ENCODE peak calls at places on chromosomes 5 and 9, in four cellular contexts. One of them, this sample, is unnamed.

GRCh38 chr5:65041296-65042158 is 272.8 kb downstream of the CWC27 start:
- DNase-seq in sigmoid colon: no peak
- DNase-seq in transverse colon: no peak
- DNase-seq in stomach: no peak
- DNase-seq in this sample: no peak

GRCh38 chr5:151250346-151251000 is 2.5 kb upstream of the GM2A start:
- DNase-seq in sigmoid colon: no peak
- DNase-seq in transverse colon: no peak
- DNase-seq in stomach: no peak
- DNase-seq in this sample: no peak

GRCh38 chr5:118903010-118903409 is 85.3 kb downstream of the DTWD2 start:
- DNase-seq in sigmoid colon: no peak
- DNase-seq in transverse colon: no peak
- DNase-seq in stomach: no peak
- DNase-seq in this sample: no peak

GRCh38 chr5:115586525-115587146 is 15.6 kb downstream of the TICAM2 start:
- DNase-seq in sigmoid colon: no peak
- DNase-seq in transverse colon: no peak
- DNase-seq in stomach: no peak
- DNase-seq in this sample: no peak

GRCh38 chr9:78694950-78695349 is 398.0 kb downstream of the PSAT1 start:
- DNase-seq in sigmoid colon: no peak
- DNase-seq in transverse colon: no peak
- DNase-seq in stomach: no peak
- DNase-seq in this sample: no peak

GRCh38 chr5:117803533-117803932 is 1184.8 kb downstream of the DTWD2 start:
- DNase-seq in sigmoid colon: no peak
- DNase-seq in transverse colon: no peak
- DNase-seq in stomach: no peak
- DNase-seq in this sample: no peak

GRCh38 chr9:82923410-82924242 is 139.3 kb downstream of the RASEF start:
- DNase-seq in sigmoid colon: no peak
- DNase-seq in transverse colon: no peak
- DNase-seq in stomach: no peak
- DNase-seq in this sample: no peak

GRCh38 chr9:68740561-68740960 is 35.5 kb downstream of the PIP5K1B start:
- DNase-seq in sigmoid colon: no peak
- DNase-seq in transverse colon: peak; percentile 77
- DNase-seq in stomach: peak; percentile 44
- DNase-seq in this sample: no peak

GRCh38 chr9:33211695-33212393 is 28.1 kb upstream of the SPINK4 start:
- DNase-seq in sigmoid colon: peak; percentile 59
- DNase-seq in transverse colon: peak; percentile 62
- DNase-seq in stomach: no peak
- DNase-seq in this sample: no peak

GRCh38 chr9:14358523-14358922 is 44.6 kb upstream of the NFIB start:
- DNase-seq in sigmoid colon: no peak
- DNase-seq in transverse colon: no peak
- DNase-seq in stomach: no peak
- DNase-seq in this sample: no peak

GRCh38 chr9:116941266-116941665 is 254.2 kb downstream of the TRIM32 start:
- DNase-seq in sigmoid colon: no peak
- DNase-seq in transverse colon: no peak
- DNase-seq in stomach: no peak
- DNase-seq in this sample: no peak

GRCh38 chr9:116940614-116941215 is 253.6 kb downstream of the TRIM32 start:
- DNase-seq in sigmoid colon: no peak
- DNase-seq in transverse colon: no peak
- DNase-seq in stomach: no peak
- DNase-seq in this sample: no peak

GRCh38 chr9:116939161-116939560 is 252.1 kb downstream of the TRIM32 start:
- DNase-seq in sigmoid colon: no peak
- DNase-seq in transverse colon: no peak
- DNase-seq in stomach: no peak
- DNase-seq in this sample: no peak

GRCh38 chr9:116937361-116937760 is 250.3 kb downstream of the TRIM32 start:
- DNase-seq in sigmoid colon: no peak
- DNase-seq in transverse colon: no peak
- DNase-seq in stomach: no peak
- DNase-seq in this sample: no peak

DNA sequence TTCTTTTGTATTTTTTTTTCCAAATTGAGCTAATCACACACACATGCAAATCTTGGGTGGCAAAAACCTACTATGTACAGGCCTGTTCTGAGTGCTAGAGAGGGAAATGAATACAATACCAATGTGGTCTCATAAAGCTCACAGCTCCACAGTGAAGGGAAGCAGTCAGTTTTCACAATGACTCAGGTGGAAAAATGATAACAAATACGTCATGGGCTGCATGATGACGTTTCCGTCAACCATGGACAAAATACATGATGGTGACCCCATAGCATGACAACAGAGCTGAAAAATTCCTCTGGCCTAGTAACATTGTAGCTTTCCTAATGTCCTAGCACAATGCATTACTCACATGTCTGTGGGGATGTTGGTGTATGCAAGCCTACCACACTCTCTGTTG is 252.5 kb downstream of the TRIM32 start:
- DNase-seq in sigmoid colon: no peak
- DNase-seq in transverse colon: no peak
- DNase-seq in stomach: no peak
- DNase-seq in this sample: no peak
- TF ChIP-seq EP300 in sigmoid colon: no peak
- TF ChIP-seq EP300 in transverse colon: no peak
- TF ChIP-seq EP300 in stomach: no peak
- TF ChIP-seq EP300 in this sample: no peak

GRCh38 chr5:60529001-60529400 is 171.0 kb downstream of the DEPDC1B start:
- DNase-seq in sigmoid colon: no peak
- DNase-seq in transverse colon: no peak
- DNase-seq in stomach: no peak
- DNase-seq in this sample: no peak
- TF ChIP-seq EP300 in sigmoid colon: no peak
- TF ChIP-seq EP300 in transverse colon: peak; percentile 16
- TF ChIP-seq EP300 in stomach: no peak
- TF ChIP-seq EP300 in this sample: no peak

GRCh38 chr5:75612211-75612579 is 942 bp downstream of the ANKDD1B start:
- DNase-seq in sigmoid colon: no peak
- DNase-seq in transverse colon: no peak
- DNase-seq in stomach: no peak
- DNase-seq in this sample: no peak

GRCh38 chr5:75614165-75614564 is 2.9 kb downstream of the ANKDD1B start:
- DNase-seq in sigmoid colon: no peak
- DNase-seq in transverse colon: no peak
- DNase-seq in stomach: no peak
- DNase-seq in this sample: no peak

GRCh38 chr5:75611324-75612210 is at the start of gene ANKDD1B:
- DNase-seq in sigmoid colon: peak; percentile 70
- DNase-seq in transverse colon: peak; percentile 34
- DNase-seq in stomach: peak; percentile 38
- DNase-seq in this sample: no peak

GRCh38 chr5:75608886-75609285 is 2.4 kb upstream of the ANKDD1B start:
- DNase-seq in sigmoid colon: no peak
- DNase-seq in transverse colon: no peak
- DNase-seq in stomach: no peak
- DNase-seq in this sample: no peak

DNA sequence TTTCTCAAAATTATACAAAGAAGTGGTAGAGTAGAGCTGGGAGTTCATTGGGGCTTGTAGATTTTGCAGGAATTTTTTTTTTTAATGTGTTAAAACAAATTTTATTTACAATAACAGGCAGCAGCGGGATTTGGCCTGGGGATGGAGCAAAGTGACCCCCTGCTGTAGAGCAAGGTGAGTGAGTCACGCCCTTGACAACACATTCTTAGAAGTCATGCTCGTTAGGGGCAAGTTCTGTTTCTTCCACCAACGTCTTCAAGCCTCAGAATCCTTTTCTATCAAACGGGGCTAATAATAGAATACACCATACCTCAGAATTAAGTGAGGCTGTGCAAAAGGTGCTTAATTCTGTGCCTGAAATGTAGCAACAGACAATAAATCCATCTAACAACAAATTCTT is 1.1 kb upstream of the ANKDD1B start:
- DNase-seq in sigmoid colon: no peak
- DNase-seq in transverse colon: no peak
- DNase-seq in stomach: no peak
- DNase-seq in this sample: no peak
- TF ChIP-seq EP300 in sigmoid colon: no peak
- TF ChIP-seq EP300 in transverse colon: no peak
- TF ChIP-seq EP300 in stomach: no peak
- TF ChIP-seq EP300 in this sample: no peak

GRCh38 chr9:114559830-114560520 is 27.6 kb upstream of the ATP6V1G1 start:
- DNase-seq in sigmoid colon: no peak
- DNase-seq in transverse colon: no peak
- DNase-seq in stomach: no peak
- DNase-seq in this sample: no peak
- TF ChIP-seq EP300 in sigmoid colon: no peak
- TF ChIP-seq EP300 in transverse colon: no peak
- TF ChIP-seq EP300 in stomach: no peak
- TF ChIP-seq EP300 in this sample: no peak

GRCh38 chr9:113205449-113206247 is 15.4 kb downstream of the FKBP15 start:
- DNase-seq in sigmoid colon: no peak
- DNase-seq in transverse colon: no peak
- DNase-seq in stomach: no peak
- DNase-seq in this sample: no peak

GRCh38 chr9:113199683-113200329 is 21.3 kb downstream of the FKBP15 start:
- DNase-seq in sigmoid colon: no peak
- DNase-seq in transverse colon: no peak
- DNase-seq in stomach: no peak
- DNase-seq in this sample: no peak
- TF ChIP-seq EP300 in sigmoid colon: no peak
- TF ChIP-seq EP300 in transverse colon: no peak
- TF ChIP-seq EP300 in stomach: no peak
- TF ChIP-seq EP300 in this sample: no peak

DNA sequence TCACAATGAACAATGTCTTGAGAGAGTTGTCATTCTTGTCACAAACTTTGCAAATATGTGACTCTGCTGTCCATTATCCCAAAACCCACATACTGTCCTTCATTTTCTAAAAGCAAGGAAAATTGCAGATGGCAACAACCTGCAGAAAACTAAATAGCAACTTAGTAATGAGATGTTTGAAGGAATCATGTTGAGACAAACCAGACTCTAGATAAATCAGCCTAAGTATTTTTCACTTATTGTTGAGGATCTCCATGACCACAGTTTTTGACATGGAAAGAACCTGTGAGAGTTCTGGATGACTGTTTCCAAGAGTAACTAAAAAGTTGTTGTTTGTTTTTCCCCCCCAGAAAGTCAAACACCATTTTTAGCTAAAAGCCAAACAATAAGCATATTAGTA is 535.2 kb upstream of the ZNF608 start:
- DNase-seq in sigmoid colon: no peak
- DNase-seq in transverse colon: no peak
- DNase-seq in stomach: no peak
- DNase-seq in this sample: no peak
- TF ChIP-seq EP300 in sigmoid colon: no peak
- TF ChIP-seq EP300 in transverse colon: no peak
- TF ChIP-seq EP300 in stomach: no peak
- TF ChIP-seq EP300 in this sample: no peak

DNA sequence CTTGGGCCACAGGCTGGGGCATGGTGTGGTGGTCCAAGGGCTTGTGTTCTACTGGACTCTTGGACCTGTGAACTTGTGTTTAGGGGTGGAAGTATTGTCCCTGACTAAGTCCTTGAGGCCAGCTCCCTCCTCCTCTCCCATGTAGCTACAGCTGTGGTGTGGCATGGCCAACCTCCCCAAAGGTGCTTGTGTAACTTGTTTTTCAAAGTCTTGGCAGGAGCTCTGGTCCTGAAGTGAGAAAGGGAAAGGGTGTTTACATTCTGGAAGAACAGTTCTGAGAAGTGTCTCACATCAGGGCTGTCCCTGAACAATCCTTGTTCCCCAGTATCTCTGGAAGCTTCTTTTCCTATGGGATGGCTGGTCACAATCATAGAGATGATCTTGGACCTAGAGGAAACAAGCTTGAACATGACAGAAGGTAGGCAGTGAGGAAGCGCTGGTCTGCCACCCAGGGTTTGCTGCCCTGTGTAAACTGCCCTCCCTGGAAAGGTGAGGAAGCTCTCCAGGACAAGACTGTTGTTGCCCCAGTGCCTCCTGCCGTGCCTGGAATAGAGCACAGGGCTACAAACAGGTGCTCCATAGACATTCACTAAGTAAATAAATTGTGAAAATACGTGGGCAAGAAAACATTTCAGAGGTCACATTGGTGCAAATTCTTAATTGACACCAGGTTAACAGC is 64.6 kb upstream of the KLF9 start:
- DNase-seq in sigmoid colon: peak; percentile 92
- DNase-seq in transverse colon: peak; percentile 36
- DNase-seq in stomach: peak; percentile 75
- DNase-seq in this sample: peak; percentile 55
- TF ChIP-seq EP300 in sigmoid colon: peak; percentile 97
- TF ChIP-seq EP300 in transverse colon: peak; percentile 98
- TF ChIP-seq EP300 in stomach: peak; percentile 94
- TF ChIP-seq EP300 in this sample: no peak

DNA sequence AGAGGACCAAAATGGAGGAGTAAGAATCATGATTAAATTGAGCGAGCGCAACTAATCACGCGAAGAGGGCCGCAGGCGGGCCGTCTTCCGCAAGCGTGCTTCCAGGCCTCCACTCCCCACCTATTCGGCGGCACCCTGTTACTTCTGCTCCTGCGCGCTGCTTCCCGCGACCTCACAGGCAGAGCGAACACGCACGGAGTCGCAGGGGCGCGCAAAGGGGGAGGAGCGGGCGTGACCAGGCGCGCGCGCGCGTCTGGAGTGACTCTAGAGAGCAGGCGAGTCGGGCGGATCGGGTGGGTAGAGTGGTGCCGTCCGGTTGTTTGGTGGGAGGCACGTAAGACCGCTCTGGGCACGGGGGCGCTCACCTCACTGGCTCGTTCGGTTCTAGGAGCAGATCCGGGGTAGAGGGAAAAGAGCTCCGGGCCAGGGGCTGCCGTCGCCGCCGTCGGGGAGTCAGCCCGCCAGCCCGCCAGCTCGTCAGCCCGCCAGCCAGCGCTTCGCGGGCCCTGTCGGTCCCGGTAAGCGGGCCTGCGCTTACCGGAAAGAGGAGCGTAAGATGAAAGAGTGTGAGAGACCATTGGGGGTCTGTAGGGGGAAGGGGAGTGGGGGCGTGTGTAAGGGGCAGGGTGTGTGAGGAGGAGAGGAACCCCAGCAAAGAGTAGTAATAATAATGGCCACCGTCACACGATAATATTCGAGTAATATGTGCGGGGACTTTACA is at the start of gene CNOT8:
- DNase-seq in sigmoid colon: peak; percentile 99
- DNase-seq in transverse colon: peak; percentile 99
- DNase-seq in stomach: peak; percentile 99
- DNase-seq in this sample: peak; percentile 96
- TF ChIP-seq EP300 in sigmoid colon: no peak
- TF ChIP-seq EP300 in transverse colon: no peak
- TF ChIP-seq EP300 in stomach: no peak
- TF ChIP-seq EP300 in this sample: peak; percentile 97

DNA sequence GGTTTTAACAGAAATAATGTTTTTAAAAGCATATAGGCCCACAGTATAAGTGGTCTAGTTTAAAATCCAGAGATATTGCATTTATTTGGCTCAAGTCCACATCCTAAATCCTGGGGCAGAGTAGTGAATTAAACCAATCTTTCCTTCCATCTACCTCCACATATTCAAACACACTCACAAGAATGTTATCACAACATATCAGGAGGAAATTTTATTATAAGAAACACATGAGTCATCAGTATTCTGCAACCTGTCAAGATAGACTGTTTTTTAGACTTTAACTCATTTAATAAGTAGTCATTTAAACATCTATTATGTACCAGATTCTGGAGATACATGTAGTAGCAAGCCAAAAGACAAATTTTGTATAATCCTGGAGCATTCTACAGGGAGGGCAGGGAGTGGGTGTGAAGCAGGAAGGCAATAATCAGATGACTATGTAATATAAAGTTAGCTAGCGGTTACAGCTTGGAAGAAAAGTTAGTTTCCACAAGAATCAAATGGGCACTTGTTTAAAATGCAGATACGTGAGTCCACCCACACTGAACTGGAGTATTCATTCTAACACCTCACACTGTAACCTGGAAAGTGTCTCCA is 187.3 kb upstream of the PIK3R1 start:
- DNase-seq in sigmoid colon: no peak
- DNase-seq in transverse colon: no peak
- DNase-seq in stomach: no peak
- DNase-seq in this sample: no peak
- TF ChIP-seq EP300 in sigmoid colon: no peak
- TF ChIP-seq EP300 in transverse colon: no peak
- TF ChIP-seq EP300 in stomach: no peak
- TF ChIP-seq EP300 in this sample: no peak

This sample was measured in tibial nerve.